ENCODE peak calls at places on chromosomes 5 and 9, in ten cellular contexts. C is GM23338, B is spleen, G is GM12892, A is HepG2, S is K562, L is stomach, Q is HL-60, O is HCT116, H is suprapubic skin. E is an unnamed sample.

GRCh38 chr9:113513541-113513940 is 50.0 kb downstream of the RGS3 start:
- DNase-seq in S (no peak), A (no peak), L (no peak), G (no peak), Q (no peak), C (no peak), B (peak; percentile 68), O (no peak), H (no peak), E (no peak)

GRCh38 chr5:17277907-17278306 is 60.5 kb downstream of the BASP1 start:
- DNase-seq in Q (no peak), S (no peak), A (no peak), L (no peak), C (no peak), H (no peak), G (no peak), B (no peak), O (no peak), E (no peak)

GRCh38 chr5:134242146-134242545 is 16.3 kb upstream of the PPP2CA start:
- DNase-seq in O (no peak), H (no peak), C (no peak), Q (no peak), S (no peak), L (no peak), B (no peak), A (peak; percentile 67), G (no peak), E (no peak)

GRCh38 chr9:114006931-114007691 is 71.0 kb downstream of the AMBP start:
- DNase-seq in H (peak; percentile 74), C (no peak), Q (no peak), O (no peak), S (no peak), A (no peak), G (no peak), B (peak; percentile 27), L (peak; percentile 24), E (peak; percentile 85)

GRCh38 chr5:91957671-91958070 is 574.6 kb upstream of the ARRDC3 start:
- DNase-seq in O (peak; percentile 4), G (no peak), B (no peak), C (no peak), Q (no peak), A (no peak), H (no peak), S (no peak), L (no peak), E (no peak)

GRCh38 chr5:64767959-64768357 is 533 bp downstream of the SREK1IP1 start:
- DNase-seq in Q (no peak), C (peak; percentile 57), L (no peak), B (peak; percentile 70), O (no peak), S (peak; percentile 14), H (no peak), A (peak; percentile 3), G (no peak), E (no peak)

GRCh38 chr5:76691470-76692273 is 24.3 kb upstream of the F2R start:
- DNase-seq in H (no peak), L (no peak), A (no peak), C (no peak), G (no peak), O (no peak), S (no peak), B (no peak), Q (no peak), E (no peak)

GRCh38 chr5:159509002-159509660 is 178.8 kb upstream of the IL12B start:
- DNase-seq in S (peak; percentile 29), B (no peak), A (no peak), L (no peak), C (no peak), Q (no peak), G (no peak), H (no peak), O (no peak), E (no peak)

GRCh38 chr5:163565931-163566608 is 60.7 kb downstream of the MAT2B start:
- DNase-seq in L (peak; percentile 33), G (peak; percentile 7), C (peak; percentile 82), S (no peak), A (peak; percentile 76), H (no peak), Q (no peak), B (peak; percentile 79), O (no peak), E (no peak)

GRCh38 chr5:139925163-139925562 is 117.9 kb downstream of the NRG2 start:
- DNase-seq in S (no peak), B (no peak), A (no peak), L (no peak), O (no peak), H (no peak), Q (no peak), G (no peak), C (no peak), E (no peak)

GRCh38 chr5:139926797-139927503 is 116.1 kb downstream of the NRG2 start:
- DNase-seq in Q (no peak), L (no peak), G (no peak), C (no peak), B (no peak), O (no peak), A (no peak), S (no peak), H (no peak), E (no peak)

GRCh38 chr5:139930406-139930805 is 112.7 kb downstream of the NRG2 start:
- DNase-seq in H (no peak), S (no peak), O (no peak), C (no peak), Q (no peak), L (no peak), B (no peak), A (no peak), G (no peak), E (no peak)

DNA sequence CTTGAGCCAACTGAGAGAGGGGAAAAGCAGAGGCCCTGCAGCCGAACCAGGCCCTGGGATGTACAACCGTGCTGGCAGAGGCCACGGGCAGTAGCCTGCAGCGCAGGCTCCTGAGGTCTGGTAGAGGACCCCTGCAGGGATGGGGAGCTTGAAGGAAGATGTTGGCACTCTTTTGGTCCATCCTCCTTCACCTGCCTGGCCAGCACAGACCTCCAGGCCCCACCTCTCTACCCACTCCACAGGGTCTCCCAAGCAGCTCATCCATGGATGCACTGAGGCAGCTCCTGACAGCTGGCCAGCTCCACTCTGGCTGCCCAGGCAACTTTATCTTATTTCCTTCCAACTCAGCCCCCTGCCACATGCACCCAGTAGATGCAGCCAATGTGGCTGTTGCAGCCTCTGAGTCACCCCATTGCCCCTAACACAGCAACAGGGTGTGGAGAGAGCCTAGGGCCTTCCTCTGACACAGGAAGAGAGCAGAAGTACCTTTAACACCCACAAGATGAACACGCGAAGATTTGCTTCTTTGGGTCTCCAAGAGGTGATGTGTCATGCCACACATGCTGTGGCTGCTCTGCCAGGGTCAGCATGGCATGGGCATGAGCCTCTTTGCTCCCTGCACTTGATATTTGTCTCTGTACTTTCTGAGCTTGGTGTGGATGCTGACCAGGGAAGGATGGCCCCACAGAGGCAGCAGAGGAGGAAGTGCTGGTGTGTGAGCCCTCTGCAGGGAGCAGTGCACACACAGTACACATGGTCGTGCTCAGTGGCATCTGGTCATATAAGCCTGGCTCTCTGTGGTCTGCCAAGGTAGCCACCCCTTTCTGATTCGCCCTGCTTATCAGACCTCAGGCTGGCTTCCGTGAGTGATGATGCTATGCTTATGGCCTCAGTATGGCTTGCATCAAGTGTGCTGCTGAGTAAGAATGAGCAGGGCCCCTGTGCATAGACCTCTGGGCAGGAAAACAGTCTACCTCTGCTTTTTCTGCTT is 117.2 kb downstream of the NRG2 start:
- DNase-seq in H (no peak), Q (no peak), A (no peak), C (no peak), O (no peak), B (no peak), L (no peak), G (no peak), S (no peak), E (no peak)
- TF ChIP-seq POLR2AphosphoS5 in H (no peak), Q (no peak), A (no peak), C (no peak), O (no peak), B (no peak), L (no peak), G (no peak), S (no peak), E (no peak)

DNA sequence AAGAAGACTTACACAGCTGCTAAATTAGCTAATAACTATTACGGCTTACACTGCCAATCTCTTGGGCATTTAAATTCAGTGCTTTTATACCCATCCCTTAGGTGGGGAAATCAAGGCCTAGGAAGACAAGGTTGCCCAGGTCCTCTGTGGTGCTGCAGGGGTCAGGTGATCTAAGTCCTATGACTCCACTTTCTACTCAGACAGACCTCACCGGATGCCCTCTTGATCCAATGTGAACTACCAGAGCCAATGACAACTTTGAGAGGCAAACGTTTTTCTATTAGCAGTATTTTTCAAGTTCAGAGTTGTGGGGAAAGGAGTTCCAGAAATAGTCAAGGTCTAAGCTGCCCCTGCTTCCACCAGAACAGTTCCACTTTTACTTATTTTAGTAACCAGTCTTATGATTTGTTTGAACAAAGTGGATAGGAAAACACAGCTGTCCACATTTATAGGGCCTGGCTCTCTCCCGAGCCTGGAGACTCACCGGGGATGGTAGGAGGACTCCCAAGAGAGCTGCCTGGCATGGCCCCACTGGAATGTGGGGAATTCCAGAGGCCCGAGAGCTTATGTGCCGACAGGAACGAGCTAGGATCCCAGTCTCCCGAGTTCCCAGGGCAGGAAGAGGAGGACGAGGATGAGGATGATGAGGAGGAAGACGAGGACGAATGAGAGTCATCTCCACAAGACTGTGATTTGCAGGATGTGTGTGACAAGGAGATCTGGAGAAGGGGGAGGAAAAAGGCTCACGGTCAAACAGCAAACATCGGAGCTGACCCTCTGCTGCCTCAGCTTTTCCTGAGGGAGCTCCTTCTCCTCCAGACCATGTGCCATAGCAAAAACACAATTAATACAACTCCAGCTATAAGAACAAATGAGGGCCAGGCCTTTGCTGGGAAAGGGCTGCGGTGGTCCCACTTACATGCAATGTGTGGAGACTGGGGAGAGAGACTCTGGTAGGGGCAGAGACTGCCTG is 16.7 kb downstream of the FAM193B start:
- DNase-seq in S (no peak), H (no peak), G (no peak), Q (no peak), L (no peak), B (peak; percentile 8), C (peak; percentile 35), A (no peak), O (no peak), E (no peak)
- TF ChIP-seq POLR2AphosphoS5 in S (no peak), H (no peak), G (no peak), Q (no peak), L (no peak), B (no peak), C (no peak), A (no peak), O (no peak), E (no peak)

DNA sequence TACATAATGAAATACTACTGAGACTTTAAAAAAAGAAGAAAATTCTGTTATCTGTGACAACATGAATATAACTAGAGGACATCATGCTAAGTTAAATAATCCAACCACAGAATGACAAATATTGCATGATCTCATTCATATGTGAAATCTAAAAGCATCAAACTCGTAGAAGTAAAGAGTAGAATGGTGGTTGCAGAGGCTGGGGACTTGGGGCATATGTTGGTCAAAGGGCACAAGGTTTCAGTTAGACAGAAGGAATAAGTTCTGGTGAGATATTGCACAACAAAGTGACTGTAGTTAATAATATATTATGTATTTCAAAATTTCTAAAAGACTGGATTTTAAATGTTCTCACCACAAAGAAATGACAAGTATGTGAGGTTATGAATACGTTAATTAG is 24.8 kb downstream of the GRIA1 start:
- DNase-seq in Q (no peak), A (no peak), G (no peak), H (no peak), B (no peak), L (no peak), O (no peak), C (no peak), S (no peak), E (no peak)
- TF ChIP-seq POLR2AphosphoS5 in Q (no peak), A (no peak), G (no peak), H (no peak), B (no peak), L (no peak), O (no peak), C (no peak), S (no peak), E (no peak)

GRCh38 chr9:124886461-124886860 is 24.5 kb downstream of the ARPC5L start:
- DNase-seq in B (no peak), A (no peak), S (no peak), G (no peak), L (no peak), C (no peak), H (no peak), O (no peak), Q (no peak), E (no peak)
- TF ChIP-seq POLR2AphosphoS5 in B (no peak), A (no peak), S (no peak), G (no peak), L (no peak), C (no peak), H (no peak), O (no peak), Q (no peak), E (no peak)